ENCODE peak calls at places on chromosomes 3 and 15, in six cellular contexts. One of them, this sample, is unnamed. For H3K4me1, the result is how much of the 10 kb centered on the place peaks cover.

GRCh38 chr3:178684881-178685590 is 148.8 kb downstream of the KCNMB2 start:
- DNase-seq in thyroid gland: no peak
- DNase-seq in tibial nerve: no peak
- DNase-seq in breast epithelium: no peak
- DNase-seq in IMR-90: no peak
- DNase-seq in stomach: no peak
- DNase-seq in this sample: no peak

GRCh38 chr3:52529376-52530333 is 4.0 kb downstream of the NT5DC2 start:
- DNase-seq in IMR-90: peak
- DNase-seq in thyroid gland: peak
- DNase-seq in tibial nerve: no peak
- DNase-seq in breast epithelium: no peak
- DNase-seq in stomach: peak
- DNase-seq in this sample: peak

GRCh38 chr3:52528596-52529375 is 4.9 kb downstream of the NT5DC2 start:
- DNase-seq in stomach: no peak
- DNase-seq in breast epithelium: no peak
- DNase-seq in thyroid gland: no peak
- DNase-seq in IMR-90: no peak
- DNase-seq in tibial nerve: peak
- DNase-seq in this sample: peak

GRCh38 chr3:168828943-168829342 is 733.2 kb upstream of the GOLIM4 start:
- DNase-seq in stomach: no peak
- DNase-seq in IMR-90: no peak
- DNase-seq in breast epithelium: no peak
- DNase-seq in thyroid gland: no peak
- DNase-seq in tibial nerve: no peak
- DNase-seq in this sample: no peak

GRCh38 chr3:154778057-154778456 is 302.1 kb upstream of the MME start:
- DNase-seq in stomach: no peak
- DNase-seq in tibial nerve: no peak
- DNase-seq in breast epithelium: no peak
- DNase-seq in IMR-90: peak
- DNase-seq in thyroid gland: no peak
- DNase-seq in this sample: no peak

GRCh38 chr3:108408883-108409612 is 101.3 kb downstream of the MYH15 start:
- DNase-seq in IMR-90: no peak
- DNase-seq in stomach: no peak
- DNase-seq in tibial nerve: no peak
- DNase-seq in breast epithelium: no peak
- DNase-seq in thyroid gland: no peak
- DNase-seq in this sample: no peak

GRCh38 chr15:84570164-84570692 is 30.6 kb upstream of the ZSCAN2 start:
- DNase-seq in thyroid gland: peak
- DNase-seq in IMR-90: no peak
- DNase-seq in stomach: peak
- DNase-seq in breast epithelium: no peak
- DNase-seq in tibial nerve: peak
- DNase-seq in this sample: peak

GRCh38 chr3:159252274-159252673 is 450.4 kb downstream of the MFSD1 start:
- DNase-seq in thyroid gland: no peak
- DNase-seq in IMR-90: no peak
- DNase-seq in breast epithelium: no peak
- DNase-seq in stomach: no peak
- DNase-seq in tibial nerve: no peak
- DNase-seq in this sample: no peak

GRCh38 chr3:54951405-54951804 is 23.5 kb upstream of the LRTM1 start:
- DNase-seq in thyroid gland: peak
- DNase-seq in tibial nerve: peak
- DNase-seq in breast epithelium: peak
- DNase-seq in stomach: peak
- DNase-seq in IMR-90: peak
- DNase-seq in this sample: peak

GRCh38 chr3:68163054-68163453 is 508.6 kb upstream of the SUCLG2 start:
- DNase-seq in breast epithelium: no peak
- DNase-seq in tibial nerve: no peak
- DNase-seq in stomach: no peak
- DNase-seq in IMR-90: no peak
- DNase-seq in thyroid gland: no peak
- DNase-seq in this sample: no peak

GRCh38 chr3:139332092-139332491 is 11.7 kb upstream of the MRPS22 start:
- DNase-seq in IMR-90: no peak
- DNase-seq in tibial nerve: no peak
- DNase-seq in stomach: no peak
- DNase-seq in thyroid gland: no peak
- DNase-seq in breast epithelium: no peak
- DNase-seq in this sample: no peak

GRCh38 chr3:171317133-171317532 is 143.1 kb downstream of the TNIK start:
- DNase-seq in breast epithelium: no peak
- DNase-seq in thyroid gland: no peak
- DNase-seq in tibial nerve: no peak
- DNase-seq in IMR-90: no peak
- DNase-seq in stomach: no peak
- DNase-seq in this sample: no peak

GRCh38 chr3:185756477-185756876 is 68.4 kb downstream of the IGF2BP2 start:
- DNase-seq in thyroid gland: no peak
- DNase-seq in tibial nerve: no peak
- DNase-seq in IMR-90: no peak
- DNase-seq in breast epithelium: no peak
- DNase-seq in stomach: no peak
- DNase-seq in this sample: no peak

GRCh38 chr3:51024765-51025681 is 350.3 kb downstream of the DOCK3 start:
- DNase-seq in thyroid gland: peak
- DNase-seq in stomach: peak
- DNase-seq in IMR-90: no peak
- DNase-seq in tibial nerve: no peak
- DNase-seq in breast epithelium: peak
- DNase-seq in this sample: peak

GRCh38 chr15:44811347-44811746 is 75.0 kb downstream of the TRIM69 start:
- DNase-seq in tibial nerve: no peak
- DNase-seq in thyroid gland: no peak
- DNase-seq in IMR-90: no peak
- DNase-seq in stomach: no peak
- DNase-seq in breast epithelium: no peak
- DNase-seq in this sample: no peak

GRCh38 chr3:49519916-49520385 is 34.3 kb upstream of the BSN start:
- DNase-seq in IMR-90: no peak
- DNase-seq in thyroid gland: no peak
- DNase-seq in stomach: no peak
- DNase-seq in tibial nerve: no peak
- DNase-seq in breast epithelium: no peak
- DNase-seq in this sample: no peak

GRCh38 chr3:37963635-37964034 is 27.0 kb upstream of the VILL start:
- DNase-seq in IMR-90: no peak
- DNase-seq in thyroid gland: no peak
- DNase-seq in tibial nerve: no peak
- DNase-seq in stomach: no peak
- DNase-seq in breast epithelium: no peak
- DNase-seq in this sample: no peak

GRCh38 chr3:173912126-173912525 is 514.6 kb downstream of the NLGN1 start:
- DNase-seq in tibial nerve: no peak
- DNase-seq in breast epithelium: no peak
- DNase-seq in IMR-90: peak
- DNase-seq in thyroid gland: no peak
- DNase-seq in stomach: no peak
- DNase-seq in this sample: no peak

GRCh38 chr15:28944286-28944685 is 58.5 kb downstream of the APBA2 start:
- DNase-seq in thyroid gland: no peak
- DNase-seq in stomach: peak
- DNase-seq in tibial nerve: no peak
- DNase-seq in breast epithelium: no peak
- DNase-seq in IMR-90: no peak
- DNase-seq in this sample: peak

GRCh38 chr15:44788748-44789147 is 52.4 kb downstream of the TRIM69 start:
- DNase-seq in tibial nerve: no peak
- DNase-seq in IMR-90: no peak
- DNase-seq in thyroid gland: no peak
- DNase-seq in breast epithelium: no peak
- DNase-seq in stomach: no peak
- DNase-seq in this sample: no peak

GRCh38 chr15:47485419-47485818 is 231.9 kb upstream of the SEMA6D start:
- DNase-seq in tibial nerve: no peak
- DNase-seq in stomach: no peak
- DNase-seq in breast epithelium: no peak
- DNase-seq in thyroid gland: no peak
- DNase-seq in IMR-90: peak
- DNase-seq in this sample: no peak

GRCh38 chr15:47484997-47485396 is 232.3 kb upstream of the SEMA6D start:
- DNase-seq in stomach: no peak
- DNase-seq in IMR-90: peak
- DNase-seq in breast epithelium: no peak
- DNase-seq in tibial nerve: no peak
- DNase-seq in thyroid gland: no peak
- DNase-seq in this sample: no peak

GRCh38 chr15:47486051-47486450 is 231.3 kb upstream of the SEMA6D start:
- DNase-seq in stomach: no peak
- DNase-seq in IMR-90: no peak
- DNase-seq in thyroid gland: no peak
- DNase-seq in breast epithelium: no peak
- DNase-seq in tibial nerve: no peak
- DNase-seq in this sample: no peak

GRCh38 chr15:47484119-47484518 is 233.2 kb upstream of the SEMA6D start:
- DNase-seq in breast epithelium: no peak
- DNase-seq in thyroid gland: no peak
- DNase-seq in tibial nerve: no peak
- DNase-seq in stomach: no peak
- DNase-seq in IMR-90: peak
- DNase-seq in this sample: no peak
- TF ChIP-seq CTCF in breast epithelium: no peak
- TF ChIP-seq CTCF in thyroid gland: no peak
- TF ChIP-seq CTCF in tibial nerve: no peak
- TF ChIP-seq CTCF in stomach: no peak
- TF ChIP-seq CTCF in IMR-90: no peak
- TF ChIP-seq CTCF in this sample: no peak

DNA sequence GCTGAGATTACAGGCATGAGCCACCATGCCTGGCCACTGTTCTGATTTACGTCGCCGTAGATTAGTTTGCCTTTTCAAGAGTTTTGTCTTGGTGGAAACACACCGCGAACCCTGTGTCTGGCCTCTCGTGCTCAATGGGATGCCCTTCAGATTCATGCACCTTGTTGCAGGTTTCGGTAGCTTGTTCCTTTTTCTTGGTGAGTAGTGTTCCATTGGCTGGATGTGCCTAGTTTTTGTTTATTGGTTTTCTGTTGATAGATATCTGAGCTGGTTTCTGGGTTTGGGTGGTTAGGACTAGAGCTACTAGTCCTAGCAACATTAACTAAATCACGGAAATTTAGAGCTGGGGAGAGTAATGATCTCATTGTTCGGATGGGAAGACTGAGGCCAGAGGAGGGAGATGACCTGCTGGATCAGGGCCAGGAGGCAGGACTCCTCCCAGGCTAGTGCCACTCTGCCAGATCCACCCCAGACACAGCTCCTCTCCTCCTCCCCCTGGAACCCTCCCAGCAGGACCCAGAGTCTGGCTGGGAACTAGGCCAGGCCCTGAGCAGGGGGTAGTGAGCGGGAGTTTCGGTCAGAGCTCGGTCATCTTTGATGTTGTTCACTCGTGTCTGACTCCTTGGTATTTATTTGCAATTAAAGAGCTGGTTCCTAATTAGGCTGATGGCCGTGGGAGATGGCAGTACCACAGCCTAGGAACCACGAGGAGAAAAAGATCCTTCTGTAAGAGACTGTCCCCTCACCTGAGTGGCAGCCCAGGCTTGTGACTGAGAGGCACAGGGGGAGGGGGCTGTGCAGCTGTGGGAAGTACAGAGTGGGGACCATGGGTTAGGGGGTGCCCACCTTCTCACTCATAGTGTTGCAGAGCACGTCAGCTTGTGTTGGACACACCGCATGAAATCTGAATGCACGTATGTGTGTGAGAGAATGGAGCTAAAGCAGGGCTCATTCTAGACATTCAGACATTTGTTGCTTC is 73.4 kb downstream of the SMAD6 start:
- DNase-seq in IMR-90: no peak
- DNase-seq in stomach: no peak
- DNase-seq in breast epithelium: no peak
- DNase-seq in tibial nerve: no peak
- DNase-seq in thyroid gland: peak
- DNase-seq in this sample: no peak
- H3K4me1 ChIP-seq in IMR-90: half or more
- H3K4me1 ChIP-seq in stomach: half or more
- H3K4me1 ChIP-seq in breast epithelium: under half
- H3K4me1 ChIP-seq in tibial nerve: half or more
- H3K4me1 ChIP-seq in thyroid gland: half or more
- H3K4me1 ChIP-seq in this sample: under half

DNA sequence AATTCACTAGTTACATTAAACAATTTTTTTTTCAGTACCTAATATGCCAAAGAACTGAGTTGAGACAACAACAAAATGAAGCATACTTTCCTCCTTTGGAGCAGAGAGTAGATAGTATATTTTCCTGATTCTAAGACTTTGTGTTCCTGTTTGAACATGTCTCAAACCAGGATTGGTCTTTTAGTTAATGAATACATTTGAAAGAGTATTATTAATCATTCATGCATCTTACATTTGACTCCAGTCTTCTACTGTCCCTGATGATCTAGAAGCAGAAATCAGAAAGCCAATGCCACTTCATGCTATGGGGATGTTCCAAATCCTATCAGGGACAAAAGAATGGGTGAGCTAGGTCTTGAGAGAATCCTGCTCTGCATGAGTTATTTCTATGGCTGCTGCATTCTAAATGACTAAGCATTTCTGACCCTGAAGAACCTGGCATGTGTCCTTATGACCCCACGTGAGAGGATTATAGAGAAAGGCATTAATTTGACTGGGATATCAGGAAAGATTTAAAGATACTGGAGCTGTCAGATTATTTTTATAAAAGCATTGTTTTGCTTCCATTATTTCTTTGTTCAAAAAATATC is 32.9 kb upstream of the MBNL1 start:
- DNase-seq in thyroid gland: no peak
- DNase-seq in IMR-90: peak
- DNase-seq in breast epithelium: no peak
- DNase-seq in stomach: no peak
- DNase-seq in tibial nerve: no peak
- DNase-seq in this sample: no peak
- TF ChIP-seq POLR2A in thyroid gland: no peak
- TF ChIP-seq POLR2A in IMR-90: no peak
- TF ChIP-seq POLR2A in breast epithelium: no peak
- TF ChIP-seq POLR2A in stomach: no peak
- TF ChIP-seq POLR2A in tibial nerve: no peak
- TF ChIP-seq POLR2A in this sample: no peak

DNA sequence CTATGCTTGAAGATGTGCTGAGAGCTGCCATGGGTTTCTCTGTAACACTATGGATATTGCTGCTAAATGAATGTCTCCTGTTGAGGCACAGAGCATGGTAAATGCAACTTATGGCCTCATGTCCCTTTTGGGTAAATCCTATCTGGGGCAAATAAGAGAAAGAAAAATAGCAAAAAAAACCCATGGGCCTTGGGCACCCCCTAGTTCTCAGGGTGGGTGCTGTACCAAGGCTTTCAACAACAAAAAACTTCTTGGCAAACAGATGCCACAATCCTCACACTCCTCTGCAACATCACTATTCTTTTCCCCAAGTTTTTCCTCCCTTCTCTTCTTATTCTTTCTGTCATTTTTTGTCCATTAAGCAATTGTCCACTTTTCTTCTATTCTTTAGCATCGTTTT is 340.1 kb upstream of the ROBO2 start:
- DNase-seq in breast epithelium: no peak
- DNase-seq in IMR-90: no peak
- DNase-seq in tibial nerve: no peak
- DNase-seq in thyroid gland: no peak
- DNase-seq in stomach: no peak
- DNase-seq in this sample: no peak
- TF ChIP-seq CTCF in breast epithelium: no peak
- TF ChIP-seq CTCF in IMR-90: no peak
- TF ChIP-seq CTCF in tibial nerve: no peak
- TF ChIP-seq CTCF in thyroid gland: no peak
- TF ChIP-seq CTCF in stomach: no peak
- TF ChIP-seq CTCF in this sample: no peak

GRCh38 chr15:62502451-62502850 is 337.4 kb upstream of the C2CD4B start:
- DNase-seq in stomach: no peak
- DNase-seq in tibial nerve: no peak
- DNase-seq in IMR-90: no peak
- DNase-seq in thyroid gland: no peak
- DNase-seq in breast epithelium: no peak
- DNase-seq in this sample: no peak
- H3K4me1 ChIP-seq in stomach: under half
- H3K4me1 ChIP-seq in tibial nerve: half or more
- H3K4me1 ChIP-seq in IMR-90: under half
- H3K4me1 ChIP-seq in thyroid gland: under half
- H3K4me1 ChIP-seq in breast epithelium: under half
- H3K4me1 ChIP-seq in this sample: under half

This sample was measured in Peyer's patch.